ENCODE peak calls at places on chromosomes 16 and 17, in nine cellular contexts. X is hepatocyte; H is CD8-positive, alpha-beta memory T cell; C is A549; K is GM23338; L is HCT116; D is lower lobe of right lung; I is aorta; S is IMR-90. U is an unnamed sample.

GRCh38 chr16:79600636-79601091 is at the start of gene MAF:
- DNase-seq in L (no peak), K (peak; percentile 91), C (peak; percentile 72), X (peak; percentile 98), H (peak; percentile 93), D (peak; percentile 95), S (peak; percentile 24), I (peak; percentile 94), U (peak; percentile 87)

GRCh38 chr17:1994707-1995106 is 30.4 kb downstream of the RTN4RL1 start:
- DNase-seq in D (no peak), L (no peak), S (no peak), X (no peak), I (no peak), C (no peak), K (no peak), H (no peak), U (no peak)

GRCh38 chr16:84514295-84514873 is 9.9 kb upstream of the MEAK7 start:
- DNase-seq in C (no peak), D (no peak), I (peak; percentile 50), S (no peak), X (no peak), L (no peak), K (no peak), H (no peak), U (no peak)

GRCh38 chr17:44926841-44927525 is 11.7 kb upstream of the GFAP start:
- DNase-seq in L (no peak), D (peak; percentile 24), I (peak; percentile 38), K (no peak), C (no peak), X (no peak), S (no peak), H (peak; percentile 37), U (no peak)

GRCh38 chr17:75361344-75361743 is 44.1 kb downstream of the GRB2 start:
- DNase-seq in C (no peak), L (no peak), I (no peak), S (no peak), K (no peak), D (no peak), H (no peak), X (no peak), U (no peak)

GRCh38 chr17:61251939-61252865 is 147.4 kb upstream of the TBX2 start:
- DNase-seq in X (peak; percentile 87), L (no peak), K (no peak), I (peak; percentile 96), S (peak; percentile 99), D (peak; percentile 95), C (peak; percentile 41), H (no peak), U (no peak)

GRCh38 chr17:78128616-78129384 is at the start of gene TMC6:
- DNase-seq in L (peak; percentile 64), S (no peak), H (peak; percentile 87), I (peak; percentile 79), C (peak; percentile 56), K (peak; percentile 88), X (peak; percentile 81), D (peak; percentile 85), U (peak; percentile 69)

GRCh38 chr16:88015806-88016140 is 64.5 kb downstream of the BANP start:
- DNase-seq in S (no peak), C (no peak), I (no peak), H (peak; percentile 9), L (no peak), X (no peak), D (no peak), K (no peak), U (no peak)

GRCh38 chr16:69316595-69317034 is 5.5 kb downstream of the VPS4A start:
- DNase-seq in I (peak; percentile 53), C (no peak), H (no peak), D (no peak), S (no peak), X (no peak), K (no peak), L (no peak), U (no peak)

GRCh38 chr16:56606071-56606687 is 2.2 kb upstream of the MT2A start:
- DNase-seq in H (no peak), X (peak; percentile 53), L (peak; percentile 48), S (peak; percentile 79), K (no peak), C (peak; percentile 78), D (no peak), I (peak; percentile 84), U (no peak)

GRCh38 chr16:56608043-56608875 is at the start of gene MT2A:
- DNase-seq in X (peak; percentile 98), S (peak; percentile 97), L (peak; percentile 95), I (peak; percentile 98), C (peak; percentile 97), K (peak; percentile 93), D (peak; percentile 98), H (peak; percentile 92), U (peak; percentile 82)

GRCh38 chr16:56606688-56607618 is 1.4 kb upstream of the MT2A start:
- DNase-seq in L (peak; percentile 75), I (peak; percentile 88), H (peak; percentile 51), D (peak; percentile 81), K (peak; percentile 40), C (peak; percentile 91), S (peak; percentile 100), X (peak; percentile 76), U (no peak)

GRCh38 chr16:56608876-56609462 is 585 bp downstream of the MT2A start:
- DNase-seq in K (no peak), D (no peak), I (no peak), C (peak; percentile 19), S (no peak), H (peak; percentile 49), X (no peak), L (no peak), U (no peak)

GRCh38 chr16:56607675-56608042 is 725 bp upstream of the MT2A start:
- DNase-seq in S (no peak), D (no peak), I (no peak), C (no peak), X (no peak), L (no peak), H (no peak), K (no peak), U (no peak)
- H3K4me1 ChIP-seq in S (peaks cover 30% of the 10 kb centered on the region), D (peaks cover 55% of the 10 kb centered on the region), I (no peaks in the 10 kb centered on the region), C (peaks cover 66% of the 10 kb centered on the region), X (peaks cover 26% of the 10 kb centered on the region), L (peaks cover 63% of the 10 kb centered on the region), H (peaks cover 39% of the 10 kb centered on the region), K (peaks cover 22% of the 10 kb centered on the region), U (peaks cover 41% of the 10 kb centered on the region)

DNA sequence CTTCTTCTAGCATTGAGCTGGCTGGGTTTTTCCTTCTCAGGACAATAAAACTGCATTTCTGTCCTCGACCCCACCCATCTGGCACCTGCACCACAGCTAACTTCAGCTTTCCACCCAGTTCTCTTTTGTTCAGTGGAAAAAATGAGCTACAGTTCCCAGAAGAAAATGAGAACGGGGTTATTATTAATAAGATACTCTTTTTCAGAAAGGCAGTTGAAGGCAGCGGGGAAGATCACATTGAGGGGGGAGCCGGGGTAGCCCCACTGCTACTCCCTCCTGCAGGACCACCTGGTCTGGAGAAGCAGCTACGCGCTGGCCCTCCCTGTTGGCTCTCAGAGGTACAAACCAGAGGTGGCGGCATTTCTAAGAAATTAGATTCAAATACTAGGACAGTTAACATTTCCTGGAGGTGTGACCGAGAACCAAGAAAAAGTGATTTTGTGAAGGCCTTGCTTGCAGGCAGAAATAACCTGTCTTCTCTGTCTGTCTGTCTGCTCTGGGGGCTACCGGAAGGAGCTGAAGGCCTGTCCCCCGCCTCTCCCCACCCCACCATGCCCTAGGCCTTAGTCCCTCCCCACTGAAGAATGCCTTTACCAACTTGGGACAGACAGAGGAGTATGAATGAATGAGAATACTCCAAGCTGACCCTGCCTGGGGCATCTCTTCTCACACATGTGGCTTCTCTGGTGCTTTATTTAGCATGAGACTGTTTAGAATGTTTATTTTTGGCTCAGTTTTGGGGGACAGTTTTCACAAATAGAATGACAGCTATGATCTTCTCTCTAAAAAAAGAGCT is 123.8 kb downstream of the XYLT1 start:
- DNase-seq in K (no peak), C (no peak), I (no peak), H (no peak), L (no peak), S (no peak), X (peak; percentile 36), D (no peak), U (peak; percentile 22)
- H3K27ac ChIP-seq in K (no peak overlapping the region), C (no peak overlapping the region), I (no peak overlapping the region), H (no peak overlapping the region), L (no peak overlapping the region), S (no peak overlapping the region), X (peak overlapping the region; percentile 52), D (peak overlapping the region; percentile 31), U (peak overlapping the region; percentile 61)

GRCh38 chr17:41836550-41837196 is 641 bp upstream of the NT5C3B start:
- DNase-seq in S (no peak), X (no peak), H (no peak), L (no peak), I (peak; percentile 75), D (no peak), C (no peak), K (no peak), U (no peak)

GRCh38 chr17:41835800-41836549 is at the start of gene NT5C3B:
- DNase-seq in X (peak; percentile 80), H (peak; percentile 74), D (peak; percentile 73), I (peak; percentile 91), K (peak; percentile 64), L (peak; percentile 7), S (no peak), C (peak; percentile 60), U (peak; percentile 25)

GRCh38 chr17:41835214-41835799 is 725 bp downstream of the NT5C3B start:
- DNase-seq in L (no peak), C (no peak), K (no peak), H (no peak), D (no peak), I (no peak), S (no peak), X (no peak), U (no peak)

GRCh38 chr17:41837761-41838538 is at the start of gene KLHL10:
- DNase-seq in L (no peak), H (no peak), I (peak; percentile 28), S (no peak), K (no peak), C (no peak), X (no peak), D (no peak), U (no peak)
- H3K4me3 ChIP-seq in L (no peak within 1 kb of the TSS), H (peak within 1 kb of the TSS; percentile 56), I (no peak within 1 kb of the TSS), S (no peak within 1 kb of the TSS), K (peak within 1 kb of the TSS; percentile 94), C (peak within 1 kb of the TSS; percentile 74), X (no peak within 1 kb of the TSS), D (peak within 1 kb of the TSS; percentile 97), U (peak within 1 kb of the TSS; percentile 57)

GRCh38 chr16:2470234-2470601 is 879 bp upstream of the NTN3 start:
- DNase-seq in I (no peak), C (no peak), L (no peak), S (no peak), D (no peak), H (no peak), K (no peak), X (no peak), U (no peak)

GRCh38 chr16:2468142-2468724 is 2.9 kb upstream of the NTN3 start:
- DNase-seq in C (no peak), D (no peak), I (no peak), S (peak; percentile 11), X (peak; percentile 48), H (no peak), L (no peak), K (peak; percentile 63), U (no peak)

GRCh38 chr16:2468725-2469398 is 2.2 kb upstream of the NTN3 start:
- DNase-seq in X (no peak), C (no peak), D (no peak), S (no peak), H (no peak), K (peak; percentile 42), L (no peak), I (no peak), U (no peak)

GRCh38 chr16:2470603-2471015 is 488 bp upstream of the NTN3 start:
- DNase-seq in X (no peak), L (no peak), S (no peak), I (no peak), D (no peak), K (peak; percentile 42), H (no peak), C (peak; percentile 41), U (no peak)

GRCh38 chr16:2469399-2470233 is 1.5 kb upstream of the NTN3 start:
- DNase-seq in L (no peak), I (no peak), H (no peak), C (no peak), S (no peak), D (no peak), X (no peak), K (no peak), U (no peak)
- H3K4me1 ChIP-seq in L (peaks cover 30% of the 10 kb centered on the region), I (no peaks in the 10 kb centered on the region), H (peaks cover 12% of the 10 kb centered on the region), C (peaks cover 38% of the 10 kb centered on the region), S (peaks cover 20% of the 10 kb centered on the region), D (peaks cover 46% of the 10 kb centered on the region), X (peaks cover 58% of the 10 kb centered on the region), K (peaks cover 15% of the 10 kb centered on the region), U (peaks cover 42% of the 10 kb centered on the region)